ENCODE peak calls at places on chromosomes 7 and 10, in four cellular contexts. One of them, this sample, is unnamed.

GRCh38 chr10:130206216-130206737 is 70.1 kb downstream of the GLRX3 start:
- DNase-seq in HepG2: no peak
- DNase-seq in K562: no peak
- DNase-seq in WTC11: no peak
- DNase-seq in this sample: no peak

GRCh38 chr7:98641646-98642489 is 24.8 kb downstream of the NPTX2 start:
- DNase-seq in HepG2: peak
- DNase-seq in K562: no peak
- DNase-seq in WTC11: peak
- DNase-seq in this sample: no peak

GRCh38 chr7:135650831-135651573 is 11.3 kb upstream of the STMP1 start:
- DNase-seq in HepG2: no peak
- DNase-seq in K562: no peak
- DNase-seq in WTC11: no peak
- DNase-seq in this sample: no peak

GRCh38 chr7:148927141-148927540 is 43.0 kb upstream of the EZH2 start:
- DNase-seq in HepG2: no peak
- DNase-seq in K562: no peak
- DNase-seq in WTC11: no peak
- DNase-seq in this sample: no peak

GRCh38 chr7:69577221-69577620 is 21.1 kb upstream of the AUTS2 start:
- DNase-seq in HepG2: no peak
- DNase-seq in K562: no peak
- DNase-seq in WTC11: no peak
- DNase-seq in this sample: no peak

GRCh38 chr10:92837462-92837861 is 10.9 kb upstream of the EXOC6 start:
- DNase-seq in HepG2: no peak
- DNase-seq in K562: no peak
- DNase-seq in WTC11: no peak
- DNase-seq in this sample: no peak

GRCh38 chr7:85508642-85509429 is 322.0 kb upstream of the SEMA3D start:
- DNase-seq in HepG2: no peak
- DNase-seq in K562: no peak
- DNase-seq in WTC11: no peak
- DNase-seq in this sample: no peak

GRCh38 chr10:78832281-78832680 is 236.5 kb upstream of the ZMIZ1 start:
- DNase-seq in HepG2: no peak
- DNase-seq in K562: no peak
- DNase-seq in WTC11: no peak
- DNase-seq in this sample: no peak

GRCh38 chr10:114347791-114348190 is 56.5 kb downstream of the AFAP1L2 start:
- DNase-seq in HepG2: no peak
- DNase-seq in K562: no peak
- DNase-seq in WTC11: no peak
- DNase-seq in this sample: no peak

GRCh38 chr7:30927040-30927439 is 15.4 kb downstream of the AQP1 start:
- DNase-seq in HepG2: no peak
- DNase-seq in K562: no peak
- DNase-seq in WTC11: no peak
- DNase-seq in this sample: no peak

GRCh38 chr7:6443372-6443941 is 4.3 kb downstream of the DAGLB start:
- DNase-seq in HepG2: peak
- DNase-seq in K562: no peak
- DNase-seq in WTC11: no peak
- DNase-seq in this sample: peak

GRCh38 chr10:44908936-44909335 is 2.2 kb upstream of the TMEM72 start:
- DNase-seq in HepG2: no peak
- DNase-seq in K562: no peak
- DNase-seq in WTC11: no peak
- DNase-seq in this sample: no peak

GRCh38 chr7:94980418-94981142 is 73.2 kb downstream of the PPP1R9A start:
- DNase-seq in HepG2: peak
- DNase-seq in K562: no peak
- DNase-seq in WTC11: no peak
- DNase-seq in this sample: peak

GRCh38 chr10:27779462-27779861 is 33.8 kb upstream of the MKX start:
- DNase-seq in HepG2: no peak
- DNase-seq in K562: no peak
- DNase-seq in WTC11: no peak
- DNase-seq in this sample: no peak

GRCh38 chr7:150390206-150390605 is 11.1 kb downstream of the ZNF775 start:
- DNase-seq in HepG2: no peak
- DNase-seq in K562: peak
- DNase-seq in WTC11: no peak
- DNase-seq in this sample: no peak

GRCh38 chr10:126843299-126843934 is 61.8 kb upstream of the DOCK1 start:
- DNase-seq in HepG2: no peak
- DNase-seq in K562: no peak
- DNase-seq in WTC11: no peak
- DNase-seq in this sample: no peak

GRCh38 chr10:113648478-113648877 is 15.4 kb downstream of the NRAP start:
- DNase-seq in HepG2: no peak
- DNase-seq in K562: no peak
- DNase-seq in WTC11: no peak
- DNase-seq in this sample: no peak

GRCh38 chr7:128812514-128813168 is 17.6 kb upstream of the FLNC start:
- DNase-seq in HepG2: no peak
- DNase-seq in K562: peak
- DNase-seq in WTC11: no peak
- DNase-seq in this sample: no peak

GRCh38 chr7:36512607-36513006 is 122.9 kb downstream of the ANLN start:
- DNase-seq in HepG2: no peak
- DNase-seq in K562: peak
- DNase-seq in WTC11: no peak
- DNase-seq in this sample: no peak

GRCh38 chr7:45683556-45684148 is 109.5 kb downstream of the ADCY1 start:
- DNase-seq in HepG2: no peak
- DNase-seq in K562: no peak
- DNase-seq in WTC11: peak
- DNase-seq in this sample: no peak

GRCh38 chr10:102114861-102115618 is 5.1 kb downstream of the LDB1 start:
- DNase-seq in HepG2: peak
- DNase-seq in K562: peak
- DNase-seq in WTC11: peak
- DNase-seq in this sample: peak

GRCh38 chr7:115933463-115933862 is 97.1 kb downstream of the TFEC start:
- DNase-seq in HepG2: no peak
- DNase-seq in K562: no peak
- DNase-seq in WTC11: no peak
- DNase-seq in this sample: no peak

GRCh38 chr7:46315891-46316290 is 394.8 kb upstream of the IGFBP3 start:
- DNase-seq in HepG2: no peak
- DNase-seq in K562: no peak
- DNase-seq in WTC11: no peak
- DNase-seq in this sample: no peak

GRCh38 chr10:69446229-69446628 is 5.0 kb upstream of the TSPAN15 start:
- DNase-seq in HepG2: no peak
- DNase-seq in K562: no peak
- DNase-seq in WTC11: no peak
- DNase-seq in this sample: no peak

GRCh38 chr10:77844713-77845454 is 81.7 kb downstream of the DLG5 start:
- DNase-seq in HepG2: no peak
- DNase-seq in K562: no peak
- DNase-seq in WTC11: no peak
- DNase-seq in this sample: peak

GRCh38 chr10:79282388-79282787 is 64.9 kb upstream of the PPIF start:
- DNase-seq in HepG2: no peak
- DNase-seq in K562: no peak
- DNase-seq in WTC11: no peak
- DNase-seq in this sample: no peak

GRCh38 chr7:67875558-67875957 is 878.9 kb downstream of the TYW1 start:
- DNase-seq in HepG2: no peak
- DNase-seq in K562: no peak
- DNase-seq in WTC11: no peak
- DNase-seq in this sample: no peak

GRCh38 chr7:50690541-50691011 is 92.1 kb downstream of the GRB10 start:
- DNase-seq in HepG2: no peak
- DNase-seq in K562: no peak
- DNase-seq in WTC11: no peak
- DNase-seq in this sample: no peak

GRCh38 chr7:19919156-19920085 is 146.0 kb upstream of the TMEM196 start:
- DNase-seq in HepG2: no peak
- DNase-seq in K562: no peak
- DNase-seq in WTC11: no peak
- DNase-seq in this sample: no peak

GRCh38 chr7:129503725-129504124 is 1.4 kb downstream of the SMKR1 start:
- DNase-seq in HepG2: no peak
- DNase-seq in K562: no peak
- DNase-seq in WTC11: no peak
- DNase-seq in this sample: no peak

GRCh38 chr10:32795598-32796183 is 162.3 kb downstream of the ITGB1 start:
- DNase-seq in HepG2: peak
- DNase-seq in K562: peak
- DNase-seq in WTC11: no peak
- DNase-seq in this sample: peak

GRCh38 chr10:28139138-28139537 is 140.3 kb upstream of the ODAD2 start:
- DNase-seq in HepG2: no peak
- DNase-seq in K562: no peak
- DNase-seq in WTC11: no peak
- DNase-seq in this sample: no peak

GRCh38 chr7:149811221-149811620 is 27.0 kb upstream of the ZNF862 start:
- DNase-seq in HepG2: no peak
- DNase-seq in K562: peak
- DNase-seq in WTC11: no peak
- DNase-seq in this sample: no peak

GRCh38 chr10:27736396-27736795 is 9.2 kb downstream of the MKX start:
- DNase-seq in HepG2: no peak
- DNase-seq in K562: no peak
- DNase-seq in WTC11: no peak
- DNase-seq in this sample: no peak

GRCh38 chr7:37081436-37081835 is 357.1 kb upstream of the AOAH start:
- DNase-seq in HepG2: no peak
- DNase-seq in K562: no peak
- DNase-seq in WTC11: no peak
- DNase-seq in this sample: no peak

GRCh38 chr7:97002555-97003261 is 2.6 kb upstream of the DLX6 start:
- DNase-seq in HepG2: no peak
- DNase-seq in K562: no peak
- DNase-seq in WTC11: no peak
- DNase-seq in this sample: no peak

DNA sequence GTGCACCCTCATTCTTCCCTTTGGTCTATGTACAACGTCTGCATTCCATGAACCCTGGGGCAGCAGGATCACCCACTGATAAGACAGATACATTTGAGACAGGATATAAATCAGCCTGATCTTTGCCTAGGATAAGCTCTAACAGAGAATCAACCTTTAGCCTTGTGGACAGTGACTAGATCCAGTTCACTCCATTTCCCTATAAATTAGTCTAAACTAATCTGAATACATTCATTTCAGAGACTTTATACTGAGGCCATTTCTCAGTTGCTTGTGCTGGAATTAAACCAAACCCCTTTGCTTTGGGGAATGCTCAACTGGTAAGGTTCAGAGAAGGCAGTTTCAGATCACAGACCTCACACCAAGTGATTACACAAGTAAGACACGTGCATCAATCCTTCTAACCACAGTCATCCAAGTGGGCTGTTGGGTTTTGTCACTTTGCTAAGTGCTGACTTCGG is 639.8 kb upstream of the FZD8 start:
- DNase-seq in HepG2: no peak
- DNase-seq in K562: no peak
- DNase-seq in WTC11: no peak
- DNase-seq in this sample: peak
- TF ChIP-seq NR3C1 in HepG2: no peak
- TF ChIP-seq NR3C1 in K562: no peak
- TF ChIP-seq NR3C1 in WTC11: no peak
- TF ChIP-seq NR3C1 in this sample: no peak

GRCh38 chr10:103448751-103449150 is 3.4 kb downstream of the CALHM2 start:
- DNase-seq in HepG2: no peak
- DNase-seq in K562: no peak
- DNase-seq in WTC11: no peak
- DNase-seq in this sample: no peak
- TF ChIP-seq MAX in HepG2: no peak
- TF ChIP-seq MAX in K562: no peak
- TF ChIP-seq MAX in WTC11: no peak
- TF ChIP-seq MAX in this sample: no peak

DNA sequence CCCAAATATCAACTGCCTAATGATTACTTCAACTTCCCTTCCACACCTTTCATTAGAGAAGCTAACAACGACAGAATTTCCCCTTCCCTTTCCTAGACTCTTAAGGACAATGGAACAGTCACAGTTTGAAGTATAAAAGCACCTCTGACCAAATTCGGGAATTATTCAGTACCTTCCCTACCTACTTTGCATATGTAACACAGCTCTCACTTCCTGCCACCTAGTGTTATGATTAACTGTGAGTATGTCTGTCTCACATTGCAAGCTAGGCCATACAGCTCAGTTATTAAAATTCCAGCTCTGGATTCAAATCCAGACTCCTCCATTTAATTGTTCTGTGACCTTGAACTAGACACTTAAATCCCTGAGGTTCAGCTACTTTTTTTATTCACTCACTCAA is 44.8 kb upstream of the HPSE2 start:
- DNase-seq in HepG2: no peak
- DNase-seq in K562: no peak
- DNase-seq in WTC11: no peak
- DNase-seq in this sample: no peak
- TF ChIP-seq NR3C1 in HepG2: no peak
- TF ChIP-seq NR3C1 in K562: no peak
- TF ChIP-seq NR3C1 in WTC11: no peak
- TF ChIP-seq NR3C1 in this sample: no peak

GRCh38 chr10:1150638-1150955 is 94.4 kb downstream of the WDR37 start:
- DNase-seq in HepG2: no peak
- DNase-seq in K562: no peak
- DNase-seq in WTC11: no peak
- DNase-seq in this sample: no peak
- TF ChIP-seq MAX in HepG2: no peak
- TF ChIP-seq MAX in K562: no peak
- TF ChIP-seq MAX in WTC11: no peak
- TF ChIP-seq MAX in this sample: no peak

GRCh38 chr10:11714750-11715365 is 27.3 kb upstream of the ECHDC3 start:
- DNase-seq in HepG2: peak
- DNase-seq in K562: no peak
- DNase-seq in WTC11: no peak
- DNase-seq in this sample: no peak

GRCh38 chr10:11712761-11713160 is 29.4 kb upstream of the ECHDC3 start:
- DNase-seq in HepG2: no peak
- DNase-seq in K562: no peak
- DNase-seq in WTC11: no peak
- DNase-seq in this sample: no peak

GRCh38 chr10:11713963-11714362 is 28.2 kb upstream of the ECHDC3 start:
- DNase-seq in HepG2: no peak
- DNase-seq in K562: no peak
- DNase-seq in WTC11: no peak
- DNase-seq in this sample: no peak

GRCh38 chr10:11715815-11716494 is 26.2 kb upstream of the ECHDC3 start:
- DNase-seq in HepG2: peak
- DNase-seq in K562: no peak
- DNase-seq in WTC11: no peak
- DNase-seq in this sample: no peak

GRCh38 chr10:11713186-11713743 is 28.9 kb upstream of the ECHDC3 start:
- DNase-seq in HepG2: no peak
- DNase-seq in K562: peak
- DNase-seq in WTC11: no peak
- DNase-seq in this sample: no peak
- TF ChIP-seq NR3C1 in HepG2: no peak
- TF ChIP-seq NR3C1 in K562: no peak
- TF ChIP-seq NR3C1 in WTC11: no peak
- TF ChIP-seq NR3C1 in this sample: no peak

This sample was measured in A549.